ENCODE peak calls at places on chromosomes 5 and 9, in nine cellular contexts. J, R, N, L, Z, Q, I, H and V are unnamed samples.

GRCh38 chr5:1563617-1564181 is 39.9 kb upstream of the LPCAT1 start:
- DNase-seq in J (no peak), R (no peak), N (no peak), L (no peak), Z (no peak), Q (no peak), I (no peak), H (no peak), V (no peak)

GRCh38 chr5:174378116-174378874 is 332.8 kb downstream of the NSG2 start:
- DNase-seq in J (no peak), R (no peak), N (peak; percentile 34), L (no peak), Z (no peak), Q (no peak), I (no peak), H (no peak), V (no peak)

GRCh38 chr5:100464418-100464817 is 70.8 kb upstream of the FAM174A start:
- DNase-seq in J (no peak), R (no peak), N (peak; percentile 60), L (no peak), Z (no peak), Q (no peak), I (peak; percentile 80), H (peak; percentile 14), V (no peak)

GRCh38 chr5:178297751-178298150 is 65.1 kb upstream of the PHYKPL start:
- DNase-seq in J (no peak), R (no peak), N (no peak), L (no peak), Z (peak; percentile 33), Q (peak; percentile 2), I (no peak), H (no peak), V (no peak)

GRCh38 chr9:113184509-113184908 is 33.7 kb downstream of the SLC31A2 start:
- DNase-seq in J (no peak), R (no peak), N (peak; percentile 8), L (no peak), Z (no peak), Q (no peak), I (peak; percentile 37), H (no peak), V (no peak)

GRCh38 chr9:126611592-126612328 is 2.0 kb upstream of the LMX1B start:
- DNase-seq in J (peak; percentile 56), R (peak; percentile 71), N (peak; percentile 69), L (no peak), Z (peak; percentile 75), Q (peak; percentile 77), I (peak; percentile 72), H (peak; percentile 47), V (peak; percentile 35)

GRCh38 chr9:68575821-68576220 is 35.1 kb upstream of the TMEM252 start:
- DNase-seq in J (no peak), R (no peak), N (no peak), L (no peak), Z (no peak), Q (no peak), I (no peak), H (no peak), V (no peak)

GRCh38 chr5:171705830-171706229 is 79.8 kb upstream of the SMIM23 start:
- DNase-seq in J (no peak), R (no peak), N (no peak), L (no peak), Z (no peak), Q (no peak), I (no peak), H (no peak), V (no peak)

GRCh38 chr9:125541840-125542243 is 165.2 kb downstream of the MAPKAP1 start:
- DNase-seq in J (no peak), R (peak; percentile 40), N (no peak), L (no peak), Z (no peak), Q (no peak), I (no peak), H (no peak), V (no peak)

DNA sequence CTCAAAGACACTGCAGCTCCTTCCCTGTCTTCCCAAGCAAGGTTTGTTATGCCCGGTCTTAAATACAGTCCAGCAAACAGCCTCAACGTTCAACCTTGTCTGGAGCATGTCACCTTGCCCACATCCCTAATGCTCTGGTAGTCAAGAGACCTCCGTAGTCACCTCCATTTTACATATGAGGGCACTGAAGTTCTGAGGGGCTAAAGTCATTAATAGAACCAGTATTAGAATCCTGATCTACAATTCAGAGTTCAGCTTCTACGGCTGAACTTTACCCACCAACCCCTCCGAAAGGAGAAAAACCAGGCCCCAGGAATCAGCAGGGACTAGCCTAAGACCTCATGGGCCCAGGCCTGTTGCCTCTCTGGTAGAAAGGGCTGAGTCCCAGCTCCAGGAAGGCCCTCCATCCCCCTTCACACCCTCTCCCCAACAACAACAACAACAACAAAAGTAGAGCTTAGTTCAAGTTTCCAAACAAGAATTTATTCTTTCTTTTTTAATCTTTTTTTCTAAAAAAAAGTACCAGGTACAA is 795 bp upstream of the STOML2 start:
- DNase-seq in J (no peak), R (no peak), N (no peak), L (no peak), Z (peak; percentile 34), Q (no peak), I (no peak), H (no peak), V (no peak)
- H3K4me3 ChIP-seq in J (peak overlapping the region; percentile 54), R (peak overlapping the region; percentile 65), N (peak overlapping the region; percentile 83), L (peak overlapping the region; percentile 73), Z (no peak overlapping the region), Q (peak overlapping the region; percentile 87), I (peak overlapping the region; percentile 70), H (peak overlapping the region; percentile 63), V (peak overlapping the region; percentile 96)

DNA sequence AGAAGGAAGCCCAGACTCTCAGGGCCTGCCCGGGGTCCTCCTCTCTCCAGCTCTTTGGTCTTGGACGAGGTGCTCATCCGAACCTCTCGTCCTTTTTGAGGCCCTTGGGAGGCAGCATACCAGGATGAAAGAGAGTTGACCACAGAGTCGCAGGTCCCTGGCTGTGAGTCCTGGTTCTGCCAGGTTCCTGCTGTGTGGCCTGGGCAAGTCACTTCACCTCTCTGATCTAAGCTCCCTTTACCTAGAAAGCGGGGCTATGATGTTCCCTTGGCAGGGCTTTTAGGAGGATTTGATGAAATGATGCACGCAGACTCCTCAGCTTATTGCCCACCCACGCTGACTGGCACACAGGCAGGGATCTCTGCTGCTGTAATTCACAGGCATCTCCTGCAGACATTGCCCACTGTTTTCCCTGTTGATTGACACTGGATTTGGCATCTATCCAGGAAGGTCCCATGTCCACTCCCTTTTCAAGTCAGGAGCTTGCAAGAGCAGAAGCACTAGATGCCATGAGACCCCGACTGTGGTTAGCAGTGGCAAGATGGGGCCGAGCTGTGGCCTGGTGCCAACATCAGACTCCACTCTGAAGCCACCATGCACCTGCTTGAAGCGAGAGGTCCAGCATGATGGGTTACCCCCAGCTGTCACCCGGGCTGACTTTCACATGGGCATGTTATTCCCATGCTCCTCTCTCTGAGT is 71.5 kb downstream of the MACROH2A1 start:
- DNase-seq in J (no peak), R (no peak), N (no peak), L (no peak), Z (peak; percentile 52), Q (no peak), I (no peak), H (no peak), V (no peak)
- H3K4me3 ChIP-seq in J (no peak overlapping the region), R (no peak overlapping the region), N (no peak overlapping the region), L (no peak overlapping the region), Z (no peak overlapping the region), Q (no peak overlapping the region), I (no peak overlapping the region), H (no peak overlapping the region), V (no peak overlapping the region)

DNA sequence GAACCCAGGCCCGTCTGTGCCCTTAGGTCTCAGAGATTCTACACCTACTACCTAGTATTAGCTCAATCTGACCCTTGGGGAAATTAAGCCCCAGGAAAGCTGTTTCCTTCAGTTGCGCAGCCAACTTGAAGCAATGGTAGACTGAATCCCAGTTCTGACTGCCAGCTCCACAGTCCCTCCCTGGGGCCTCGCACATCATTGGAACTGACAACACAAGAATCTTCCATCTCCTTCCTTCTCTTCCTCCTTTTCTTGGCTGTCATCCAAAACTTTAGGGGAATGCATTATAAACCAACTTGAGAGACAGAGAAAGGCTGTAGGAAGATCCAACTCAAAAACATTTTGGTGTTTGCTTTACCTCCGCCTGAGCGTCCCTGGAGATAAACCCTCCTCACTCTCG is 16.5 kb downstream of the KCNIP1 start:
- DNase-seq in J (no peak), R (no peak), N (no peak), L (no peak), Z (no peak), Q (no peak), I (peak; percentile 4), H (no peak), V (no peak)
- H3K4me3 ChIP-seq in J (no peak overlapping the region), R (no peak overlapping the region), N (no peak overlapping the region), L (no peak overlapping the region), Z (no peak overlapping the region), Q (no peak overlapping the region), I (no peak overlapping the region), H (no peak overlapping the region), V (no peak overlapping the region)

DNA sequence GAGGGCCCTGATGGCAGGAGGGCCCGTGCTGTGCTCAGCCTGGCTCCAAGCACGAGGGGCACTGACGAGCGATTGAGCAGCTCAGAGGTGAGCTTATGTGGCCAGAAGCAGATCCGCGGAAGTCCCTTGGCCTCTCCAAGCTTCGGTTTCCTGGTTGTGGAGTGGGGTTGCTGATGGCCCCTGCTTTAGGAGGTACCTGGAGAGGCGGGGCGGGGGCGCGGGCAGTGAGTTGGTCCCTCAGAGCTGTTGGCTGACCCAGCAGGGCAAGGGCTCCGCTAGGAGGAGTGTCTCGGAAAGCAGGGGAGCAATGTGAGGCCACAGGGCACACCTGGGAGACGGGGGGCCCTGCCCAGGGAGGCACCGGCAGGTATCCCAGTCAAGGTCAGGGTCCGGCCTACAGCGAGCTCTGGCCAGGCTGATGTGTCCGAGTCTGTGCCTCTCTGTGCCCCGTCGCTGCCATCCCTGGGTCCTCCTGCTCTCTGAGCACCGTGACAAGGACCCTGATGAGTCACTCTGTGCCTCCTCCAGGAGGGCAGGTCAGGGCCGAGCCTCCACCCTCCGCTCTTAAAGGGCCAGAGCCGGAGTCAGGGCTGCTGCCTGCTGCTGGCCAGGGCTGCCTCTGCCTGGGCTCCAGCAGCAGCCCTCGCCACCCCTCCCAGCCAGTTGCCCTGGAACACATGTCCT is 14.8 kb downstream of the NCS1 start:
- DNase-seq in J (no peak), R (no peak), N (peak; percentile 75), L (no peak), Z (peak; percentile 90), Q (peak; percentile 36), I (peak; percentile 42), H (peak; percentile 43), V (no peak)
- H3K4me3 ChIP-seq in J (peak overlapping the region; percentile 16), R (no peak overlapping the region), N (peak overlapping the region; percentile 34), L (no peak overlapping the region), Z (peak overlapping the region; percentile 21), Q (no peak overlapping the region), I (no peak overlapping the region), H (peak overlapping the region; percentile 28), V (no peak overlapping the region)

DNA sequence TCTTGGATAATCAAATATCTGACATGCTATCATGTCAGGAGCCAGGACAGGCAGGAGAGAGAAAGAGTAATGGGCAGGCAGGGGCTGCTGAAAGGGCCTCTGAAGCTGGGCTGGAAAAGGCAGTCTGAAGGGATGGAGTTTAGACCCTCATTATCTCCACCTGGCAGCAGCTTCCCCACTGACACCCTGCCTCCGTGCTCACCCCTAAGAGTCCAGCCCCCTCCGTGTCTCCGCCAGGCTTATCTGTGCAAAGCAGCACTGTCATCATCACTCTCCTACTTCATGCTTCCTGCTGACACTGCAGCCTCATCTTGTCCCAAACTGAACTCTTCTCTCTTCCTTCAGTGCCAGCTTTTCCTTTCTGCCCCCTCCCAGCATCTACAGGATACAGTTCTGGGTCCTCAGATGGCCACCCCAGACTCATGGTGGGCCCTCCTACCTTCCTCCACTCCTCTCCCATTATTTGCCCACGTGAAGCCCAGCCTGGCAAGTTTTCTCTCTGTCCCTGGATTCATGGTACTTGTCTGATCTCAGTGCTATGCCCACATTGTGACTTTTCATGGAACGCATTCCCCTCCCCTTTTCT is 70.9 kb upstream of the KLF9 start:
- DNase-seq in J (no peak), R (peak; percentile 31), N (no peak), L (no peak), Z (no peak), Q (peak; percentile 43), I (peak; percentile 68), H (peak; percentile 34), V (no peak)
- H3K4me3 ChIP-seq in J (no peak overlapping the region), R (no peak overlapping the region), N (no peak overlapping the region), L (no peak overlapping the region), Z (no peak overlapping the region), Q (no peak overlapping the region), I (no peak overlapping the region), H (no peak overlapping the region), V (no peak overlapping the region)